ENCODE peak calls at places on chromosome 14, in six cellular contexts. One of them, this sample, is unnamed.

GRCh38 chr14:59870277-59871165 is at the start of gene RTN1:
- DNase-seq in HepG2: no peak
- DNase-seq in HEK293T: peak; percentile 69
- DNase-seq in IMR-90: peak; percentile 29
- DNase-seq in K562: no peak
- DNase-seq in GM12878: no peak
- DNase-seq in this sample: no peak

GRCh38 chr14:100557658-100558057 is 29.6 kb downstream of the BEGAIN start:
- DNase-seq in HepG2: no peak
- DNase-seq in HEK293T: no peak
- DNase-seq in IMR-90: peak; percentile 18
- DNase-seq in K562: no peak
- DNase-seq in GM12878: no peak
- DNase-seq in this sample: no peak

GRCh38 chr14:66078031-66078430 is 408.1 kb upstream of the CCDC196 start:
- DNase-seq in HepG2: no peak
- DNase-seq in HEK293T: no peak
- DNase-seq in IMR-90: no peak
- DNase-seq in K562: no peak
- DNase-seq in GM12878: no peak
- DNase-seq in this sample: no peak

GRCh38 chr14:73143003-73143402 is 6.7 kb downstream of the PSEN1 start:
- DNase-seq in HepG2: no peak
- DNase-seq in HEK293T: no peak
- DNase-seq in IMR-90: no peak
- DNase-seq in K562: no peak
- DNase-seq in GM12878: no peak
- DNase-seq in this sample: no peak

GRCh38 chr14:91246051-91246852 is 1.7 kb upstream of the GPR68 start:
- DNase-seq in HepG2: no peak
- DNase-seq in HEK293T: no peak
- DNase-seq in IMR-90: no peak
- DNase-seq in K562: no peak
- DNase-seq in GM12878: no peak
- DNase-seq in this sample: no peak

GRCh38 chr14:72710212-72710611 is 183.7 kb downstream of the DPF3 start:
- DNase-seq in HepG2: no peak
- DNase-seq in HEK293T: no peak
- DNase-seq in IMR-90: peak; percentile 60
- DNase-seq in K562: no peak
- DNase-seq in GM12878: no peak
- DNase-seq in this sample: no peak

GRCh38 chr14:92108345-92109254 is 2.2 kb upstream of the ATXN3 start:
- DNase-seq in HepG2: peak; percentile 73
- DNase-seq in HEK293T: no peak
- DNase-seq in IMR-90: no peak
- DNase-seq in K562: peak; percentile 57
- DNase-seq in GM12878: no peak
- DNase-seq in this sample: no peak

GRCh38 chr14:24078146-24078545 is 6.8 kb downstream of the CPNE6 start:
- DNase-seq in HepG2: no peak
- DNase-seq in HEK293T: no peak
- DNase-seq in IMR-90: no peak
- DNase-seq in K562: no peak
- DNase-seq in GM12878: no peak
- DNase-seq in this sample: no peak

GRCh38 chr14:21846227-21846885 is 172.7 kb upstream of the OR4E1 start:
- DNase-seq in HepG2: peak; percentile 34
- DNase-seq in HEK293T: peak; percentile 50
- DNase-seq in IMR-90: peak; percentile 0
- DNase-seq in K562: peak; percentile 14
- DNase-seq in GM12878: no peak
- DNase-seq in this sample: no peak

GRCh38 chr14:56731187-56731586 is 79.1 kb downstream of the OTX2 start:
- DNase-seq in HepG2: no peak
- DNase-seq in HEK293T: no peak
- DNase-seq in IMR-90: no peak
- DNase-seq in K562: no peak
- DNase-seq in GM12878: no peak
- DNase-seq in this sample: no peak

GRCh38 chr14:92613008-92613658 is 99.6 kb downstream of the RIN3 start:
- DNase-seq in HepG2: peak; percentile 20
- DNase-seq in HEK293T: peak; percentile 71
- DNase-seq in IMR-90: no peak
- DNase-seq in K562: peak; percentile 32
- DNase-seq in GM12878: no peak
- DNase-seq in this sample: peak; percentile 47

GRCh38 chr14:35932136-35932535 is 106.0 kb downstream of the BRMS1L start:
- DNase-seq in HepG2: no peak
- DNase-seq in HEK293T: no peak
- DNase-seq in IMR-90: no peak
- DNase-seq in K562: no peak
- DNase-seq in GM12878: no peak
- DNase-seq in this sample: no peak

GRCh38 chr14:67623114-67623513 is 3.4 kb downstream of the ARG2 start:
- DNase-seq in HepG2: peak; percentile 70
- DNase-seq in HEK293T: no peak
- DNase-seq in IMR-90: no peak
- DNase-seq in K562: no peak
- DNase-seq in GM12878: no peak
- DNase-seq in this sample: no peak

GRCh38 chr14:54672688-54673087 is 105.8 kb downstream of the SAMD4A start:
- DNase-seq in HepG2: no peak
- DNase-seq in HEK293T: no peak
- DNase-seq in IMR-90: no peak
- DNase-seq in K562: no peak
- DNase-seq in GM12878: no peak
- DNase-seq in this sample: no peak

GRCh38 chr14:68800361-68800760 is 7.5 kb upstream of the ZFP36L1 start:
- DNase-seq in HepG2: no peak
- DNase-seq in HEK293T: no peak
- DNase-seq in IMR-90: no peak
- DNase-seq in K562: no peak
- DNase-seq in GM12878: no peak
- DNase-seq in this sample: no peak

GRCh38 chr14:44961151-44961729 is 507 bp downstream of the KLHL28 start:
- DNase-seq in HepG2: no peak
- DNase-seq in HEK293T: peak; percentile 52
- DNase-seq in IMR-90: peak; percentile 61
- DNase-seq in K562: peak; percentile 63
- DNase-seq in GM12878: no peak
- DNase-seq in this sample: peak; percentile 66

GRCh38 chr14:61866932-61867920 is 105.0 kb downstream of the SNAPC1 start:
- DNase-seq in HepG2: no peak
- DNase-seq in HEK293T: no peak
- DNase-seq in IMR-90: peak; percentile 4
- DNase-seq in K562: no peak
- DNase-seq in GM12878: peak; percentile 88
- DNase-seq in this sample: peak; percentile 33

GRCh38 chr14:93333631-93334095 is 827 bp upstream of the BTBD7 start:
- DNase-seq in HepG2: no peak
- DNase-seq in HEK293T: no peak
- DNase-seq in IMR-90: no peak
- DNase-seq in K562: no peak
- DNase-seq in GM12878: no peak
- DNase-seq in this sample: no peak

GRCh38 chr14:38336298-38336697 is 80.4 kb upstream of the CLEC14A start:
- DNase-seq in HepG2: no peak
- DNase-seq in HEK293T: no peak
- DNase-seq in IMR-90: no peak
- DNase-seq in K562: no peak
- DNase-seq in GM12878: no peak
- DNase-seq in this sample: no peak

GRCh38 chr14:64510825-64511679 is 6.5 kb downstream of the ZBTB1 start:
- DNase-seq in HepG2: peak; percentile 64
- DNase-seq in HEK293T: peak; percentile 52
- DNase-seq in IMR-90: peak; percentile 73
- DNase-seq in K562: peak; percentile 26
- DNase-seq in GM12878: no peak
- DNase-seq in this sample: peak; percentile 32

DNA sequence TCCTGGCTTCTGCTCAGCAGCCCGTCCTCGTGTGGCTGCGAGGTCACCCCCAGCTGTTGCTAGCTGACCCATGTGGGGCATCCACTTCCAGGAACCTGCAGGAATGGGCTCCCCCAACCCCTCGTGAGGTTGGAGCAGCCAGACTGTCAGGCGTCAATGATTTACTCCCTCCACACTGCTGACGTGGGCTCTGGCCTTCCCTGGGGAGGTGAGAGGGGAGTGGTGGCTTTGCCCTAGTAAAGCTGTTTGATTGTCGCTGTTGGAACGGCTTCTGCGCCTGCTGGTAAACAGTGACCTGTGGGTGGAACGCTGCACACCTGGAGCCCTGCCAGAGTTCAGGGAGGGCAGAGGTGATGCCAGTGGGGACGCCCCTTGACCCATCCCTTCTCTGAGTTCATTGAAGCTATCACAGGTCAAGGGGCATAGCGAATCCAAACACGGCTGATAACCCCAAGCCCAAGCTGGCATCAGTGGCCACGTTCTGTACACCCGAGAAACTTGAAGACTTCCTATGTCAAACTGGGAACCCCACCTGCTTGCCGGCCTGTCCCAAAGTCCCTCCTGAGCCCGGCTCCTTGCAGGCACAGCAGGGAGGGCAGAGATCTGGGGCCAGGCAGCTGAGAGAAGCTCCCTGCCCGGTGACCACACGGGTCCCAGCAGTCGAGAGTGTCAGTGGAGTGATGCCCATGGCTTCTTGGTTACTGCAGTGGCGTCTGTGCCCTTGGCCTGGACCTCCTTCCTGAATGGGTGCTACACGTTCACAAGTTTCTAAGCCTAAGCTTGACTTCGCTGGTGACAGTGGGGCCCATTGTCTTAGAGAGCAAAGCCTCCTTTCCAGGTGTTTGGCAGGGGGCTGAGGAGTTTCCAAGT is 2.7 kb downstream of the ASPG start:
- DNase-seq in HepG2: peak; percentile 17
- DNase-seq in HEK293T: no peak
- DNase-seq in IMR-90: no peak
- DNase-seq in K562: no peak
- DNase-seq in GM12878: no peak
- DNase-seq in this sample: no peak
- TF ChIP-seq BHLHE40 in HepG2: no peak
- TF ChIP-seq BHLHE40 in HEK293T: no peak
- TF ChIP-seq BHLHE40 in IMR-90: no peak
- TF ChIP-seq BHLHE40 in K562: no peak
- TF ChIP-seq BHLHE40 in GM12878: no peak
- TF ChIP-seq BHLHE40 in this sample: no peak

GRCh38 chr14:23055147-23055550 is 2.2 kb downstream of the CDH24 start:
- DNase-seq in HepG2: no peak
- DNase-seq in HEK293T: no peak
- DNase-seq in IMR-90: no peak
- DNase-seq in K562: no peak
- DNase-seq in GM12878: no peak
- DNase-seq in this sample: no peak

GRCh38 chr14:23054000-23054811 is 3.1 kb downstream of the CDH24 start:
- DNase-seq in HepG2: no peak
- DNase-seq in HEK293T: no peak
- DNase-seq in IMR-90: no peak
- DNase-seq in K562: peak; percentile 63
- DNase-seq in GM12878: no peak
- DNase-seq in this sample: no peak

GRCh38 chr14:23056257-23056955 is 914 bp downstream of the CDH24 start:
- DNase-seq in HepG2: peak; percentile 81
- DNase-seq in HEK293T: peak; percentile 81
- DNase-seq in IMR-90: peak; percentile 65
- DNase-seq in K562: peak; percentile 91
- DNase-seq in GM12878: no peak
- DNase-seq in this sample: peak; percentile 97

GRCh38 chr14:23056956-23057756 is at the start of gene CDH24:
- DNase-seq in HepG2: no peak
- DNase-seq in HEK293T: peak; percentile 77
- DNase-seq in IMR-90: peak; percentile 57
- DNase-seq in K562: peak; percentile 90
- DNase-seq in GM12878: no peak
- DNase-seq in this sample: peak; percentile 64

DNA sequence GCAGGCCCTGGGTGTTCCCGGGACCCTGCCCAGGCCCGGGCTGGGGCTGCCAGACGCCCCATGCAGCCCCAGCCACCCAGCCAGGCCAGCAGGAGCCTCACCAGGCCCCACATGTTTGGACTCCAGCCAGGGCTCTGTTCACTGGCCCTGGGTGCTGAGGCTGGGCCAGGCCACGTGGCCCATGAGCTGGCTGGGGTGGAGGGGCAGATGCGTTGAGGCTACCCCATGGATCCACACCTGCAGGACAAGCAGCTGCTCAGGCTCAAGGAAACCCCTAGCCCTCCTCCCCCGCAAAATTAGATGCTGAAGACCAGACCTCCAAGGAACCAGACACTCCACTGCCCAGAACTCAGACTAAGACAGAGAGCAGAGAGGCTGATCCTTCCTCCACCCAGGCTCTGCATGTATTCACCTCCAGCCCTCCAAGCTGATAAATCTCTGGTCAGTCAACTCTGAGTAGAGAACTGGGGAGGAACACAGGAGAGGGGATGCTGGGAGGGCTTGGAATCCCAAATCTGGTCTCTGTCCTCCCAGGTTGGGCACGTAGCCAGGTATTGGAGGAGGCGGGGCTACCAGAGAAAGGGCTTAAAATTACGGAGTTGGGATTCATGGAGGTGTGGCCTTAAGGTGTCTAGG is 1.6 kb downstream of the CDH24 start:
- DNase-seq in HepG2: no peak
- DNase-seq in HEK293T: no peak
- DNase-seq in IMR-90: peak; percentile 29
- DNase-seq in K562: no peak
- DNase-seq in GM12878: no peak
- DNase-seq in this sample: no peak
- TF ChIP-seq BHLHE40 in HepG2: no peak
- TF ChIP-seq BHLHE40 in HEK293T: no peak
- TF ChIP-seq BHLHE40 in IMR-90: no peak
- TF ChIP-seq BHLHE40 in K562: no peak
- TF ChIP-seq BHLHE40 in GM12878: no peak
- TF ChIP-seq BHLHE40 in this sample: no peak

GRCh38 chr14:25833341-25834121 is 764.3 kb downstream of the NOVA1 start:
- DNase-seq in HepG2: peak; percentile 46
- DNase-seq in HEK293T: peak; percentile 53
- DNase-seq in IMR-90: no peak
- DNase-seq in K562: no peak
- DNase-seq in GM12878: no peak
- DNase-seq in this sample: peak; percentile 14
- TF ChIP-seq BHLHE40 in HepG2: no peak
- TF ChIP-seq BHLHE40 in HEK293T: no peak
- TF ChIP-seq BHLHE40 in IMR-90: no peak
- TF ChIP-seq BHLHE40 in K562: no peak
- TF ChIP-seq BHLHE40 in GM12878: no peak
- TF ChIP-seq BHLHE40 in this sample: no peak

GRCh38 chr14:80425686-80426085 is 214.4 kb upstream of the DIO2 start:
- DNase-seq in HepG2: no peak
- DNase-seq in HEK293T: no peak
- DNase-seq in IMR-90: peak; percentile 100
- DNase-seq in K562: no peak
- DNase-seq in GM12878: no peak
- DNase-seq in this sample: peak; percentile 29

GRCh38 chr14:80426686-80427085 is 215.4 kb upstream of the DIO2 start:
- DNase-seq in HepG2: no peak
- DNase-seq in HEK293T: no peak
- DNase-seq in IMR-90: peak; percentile 52
- DNase-seq in K562: no peak
- DNase-seq in GM12878: no peak
- DNase-seq in this sample: peak; percentile 20

GRCh38 chr14:80428171-80428570 is 216.9 kb upstream of the DIO2 start:
- DNase-seq in HepG2: no peak
- DNase-seq in HEK293T: no peak
- DNase-seq in IMR-90: peak; percentile 47
- DNase-seq in K562: no peak
- DNase-seq in GM12878: no peak
- DNase-seq in this sample: no peak

GRCh38 chr14:80427101-80427500 is 215.8 kb upstream of the DIO2 start:
- DNase-seq in HepG2: no peak
- DNase-seq in HEK293T: no peak
- DNase-seq in IMR-90: peak; percentile 68
- DNase-seq in K562: no peak
- DNase-seq in GM12878: no peak
- DNase-seq in this sample: no peak
- TF ChIP-seq BHLHE40 in HepG2: no peak
- TF ChIP-seq BHLHE40 in HEK293T: no peak
- TF ChIP-seq BHLHE40 in IMR-90: no peak
- TF ChIP-seq BHLHE40 in K562: no peak
- TF ChIP-seq BHLHE40 in GM12878: no peak
- TF ChIP-seq BHLHE40 in this sample: no peak

This sample was measured in A549.